ENCODE peak calls at places on chromosome 18, in four cellular contexts. Y is A549, P is SJSA1, E is H1. W is an unnamed sample.

GRCh38 chr18:32298289-32298688 is 108.5 kb downstream of the MEP1B start:
- DNase-seq in Y (no peak), E (no peak), P (no peak), W (no peak)

GRCh38 chr18:63085611-63086010 is 234.0 kb downstream of the BCL2 start:
- DNase-seq in Y (no peak), E (no peak), P (no peak), W (no peak)

GRCh38 chr18:3758531-3758930 is 308.6 kb downstream of the TGIF1 start:
- DNase-seq in Y (no peak), P (no peak), E (no peak), W (no peak)

GRCh38 chr18:61890344-61890743 is 2.5 kb downstream of the RNF152 start:
- DNase-seq in P (no peak), Y (no peak), E (no peak), W (no peak)

GRCh38 chr18:74023220-74023619 is 124.4 kb downstream of the FBXO15 start:
- DNase-seq in P (no peak), Y (no peak), E (peak), W (no peak)

GRCh38 chr18:37563810-37564511 is 1.6 kb downstream of the CELF4 start:
- DNase-seq in E (no peak), P (no peak), Y (no peak), W (no peak)

GRCh38 chr18:64893349-64893748 is 744.5 kb upstream of the LINC00305 start:
- DNase-seq in E (no peak), Y (no peak), P (no peak), W (no peak)

GRCh38 chr18:59837586-59837985 is 62.2 kb upstream of the PMAIP1 start:
- DNase-seq in E (no peak), P (peak), Y (peak), W (peak)

GRCh38 chr18:79465392-79465991 is 69.8 kb downstream of the NFATC1 start:
- DNase-seq in E (peak), P (peak), Y (no peak), W (no peak)

GRCh38 chr18:7809455-7809854 is 242.3 kb downstream of the PTPRM start:
- DNase-seq in P (no peak), E (no peak), Y (no peak), W (no peak)

GRCh38 chr18:1779587-1779986 is 791.7 kb downstream of the METTL4 start:
- DNase-seq in P (no peak), Y (no peak), E (no peak), W (no peak)

GRCh38 chr18:62329676-62330454 is 4.8 kb downstream of the TNFRSF11A start:
- DNase-seq in P (peak), E (peak), Y (no peak), W (no peak)

GRCh38 chr18:79517322-79517721 is 121.6 kb downstream of the NFATC1 start:
- DNase-seq in P (no peak), Y (no peak), E (no peak), W (no peak)

GRCh38 chr18:48361801-48362200 is 47.4 kb downstream of the ZBTB7C start:
- DNase-seq in P (no peak), E (no peak), Y (no peak), W (no peak)

GRCh38 chr18:35683021-35683420 is 101.5 kb downstream of the GALNT1 start:
- DNase-seq in Y (no peak), P (no peak), E (no peak), W (no peak)

GRCh38 chr18:67359868-67360838 is 156.4 kb downstream of the DSEL start:
- DNase-seq in Y (peak), P (peak), E (no peak), W (no peak)

GRCh38 chr18:76935722-76936337 is 113.5 kb downstream of the ZNF236 start:
- DNase-seq in P (no peak), E (no peak), Y (no peak), W (no peak)

GRCh38 chr18:75240433-75240832 is 29.8 kb downstream of the TSHZ1 start:
- DNase-seq in Y (no peak), E (no peak), P (no peak), W (no peak)

GRCh38 chr18:49537232-49537876 is 24.5 kb upstream of the LIPG start:
- DNase-seq in P (no peak), Y (no peak), E (no peak), W (no peak)

GRCh38 chr18:49534846-49535601 is 26.8 kb upstream of the LIPG start:
- DNase-seq in P (no peak), E (no peak), Y (no peak), W (no peak)

GRCh38 chr18:49527631-49528327 is 34.1 kb upstream of the LIPG start:
- DNase-seq in P (peak), Y (no peak), E (no peak), W (no peak)

GRCh38 chr18:49529596-49529995 is 32.3 kb upstream of the LIPG start:
- DNase-seq in P (no peak), E (no peak), Y (no peak), W (no peak)

DNA sequence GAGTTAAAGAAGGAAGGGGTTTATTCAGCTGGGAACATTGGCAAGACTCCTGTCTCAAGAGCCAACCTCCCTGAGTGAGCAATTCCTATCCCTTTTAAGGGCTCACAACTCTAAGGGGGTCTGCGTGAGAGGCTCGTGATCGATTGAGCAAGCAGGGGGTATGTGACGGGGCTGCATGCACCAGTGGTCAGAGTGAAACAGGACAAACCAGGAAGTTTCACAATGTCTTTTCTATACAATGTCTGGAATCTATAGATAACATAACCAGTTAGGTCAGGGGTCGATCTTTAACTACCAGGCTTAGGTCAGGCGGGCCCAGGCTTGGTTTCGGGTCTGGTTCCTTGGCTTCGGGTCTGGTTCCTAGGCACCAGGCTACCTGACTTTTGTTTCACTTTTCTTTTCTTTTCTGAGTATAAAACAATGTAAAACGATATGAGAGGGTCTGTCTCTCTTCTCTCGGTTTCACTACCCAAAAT is 30.1 kb upstream of the LIPG start:
- DNase-seq in Y (no peak), P (no peak), E (no peak), W (no peak)
- H3K4me3 ChIP-seq in Y (no peak), P (no peak), E (no peak), W (no peak)

GRCh38 chr18:44682871-44683221 is 2.2 kb downstream of the SETBP1 start:
- DNase-seq in P (peak), Y (no peak), E (peak), W (no peak)
- H3K4me3 ChIP-seq in P (peak), Y (no peak), E (peak), W (no peak)

GRCh38 chr18:13218376-13219011 is at the start of gene LDLRAD4:
- DNase-seq in E (peak), Y (no peak), P (no peak), W (no peak)
- H3K4me3 ChIP-seq in E (peak), Y (peak), P (peak), W (peak)

DNA sequence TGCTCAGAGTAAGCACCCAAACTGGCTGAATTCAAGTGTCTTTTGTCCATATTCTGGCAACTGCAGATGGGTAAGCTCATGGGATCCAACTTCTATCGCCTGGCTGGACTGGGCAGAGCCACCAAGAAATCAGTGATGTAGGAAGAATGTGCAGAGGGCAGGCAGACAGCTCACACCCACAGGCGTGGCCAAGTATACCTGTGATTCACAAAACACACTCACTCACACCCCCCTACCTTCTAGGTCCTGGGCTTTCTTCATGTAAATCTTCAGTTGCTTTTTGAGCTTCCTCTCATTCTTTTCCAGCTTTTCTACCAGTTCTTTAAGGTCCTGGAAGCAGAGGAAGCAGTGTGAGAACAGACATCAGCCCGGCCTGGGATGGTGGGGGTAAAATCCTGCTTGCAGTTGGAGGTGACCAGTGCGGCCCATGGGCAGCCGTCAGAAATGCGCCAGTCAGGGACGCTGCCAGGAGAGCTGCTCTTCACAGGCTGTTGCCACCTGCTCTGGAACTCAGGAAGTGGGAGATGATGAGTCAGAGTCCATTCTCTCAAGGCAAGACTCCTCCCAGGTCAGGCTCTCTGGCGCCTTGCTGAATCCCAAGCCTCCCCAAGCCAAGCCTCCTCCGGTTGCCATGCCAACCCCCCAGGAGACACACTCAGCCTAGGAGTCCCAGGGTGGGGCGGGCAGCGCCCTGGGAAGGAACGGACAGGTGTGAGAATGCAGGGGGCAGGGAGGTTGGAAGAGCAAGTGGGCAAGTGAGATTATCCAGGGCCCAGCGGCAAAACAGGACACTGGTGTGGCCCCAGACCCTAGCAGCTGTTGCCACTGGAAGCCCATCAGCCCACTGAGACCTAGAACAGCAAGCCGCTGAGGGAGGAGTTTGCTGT is 36.2 kb upstream of the ACAA2 start:
- DNase-seq in Y (peak), P (peak), E (peak), W (no peak)
- H3K4me3 ChIP-seq in Y (peak), P (no peak), E (no peak), W (no peak)

GRCh38 chr18:9757851-9758587 is 49.9 kb downstream of the RAB31 start:
- DNase-seq in Y (no peak), P (peak), E (no peak), W (no peak)
- H3K4me3 ChIP-seq in Y (no peak), P (no peak), E (no peak), W (no peak)

GRCh38 chr18:6773777-6774176 is 44.3 kb downstream of the ARHGAP28 start:
- DNase-seq in P (no peak), Y (no peak), E (no peak), W (no peak)
- H3K4me3 ChIP-seq in P (no peak), Y (no peak), E (no peak), W (no peak)

GRCh38 chr18:11245889-11246288 is 96.5 kb upstream of the PIEZO2 start:
- DNase-seq in E (no peak), P (no peak), Y (no peak), W (no peak)
- H3K4me3 ChIP-seq in E (no peak), P (no peak), Y (no peak), W (no peak)

DNA sequence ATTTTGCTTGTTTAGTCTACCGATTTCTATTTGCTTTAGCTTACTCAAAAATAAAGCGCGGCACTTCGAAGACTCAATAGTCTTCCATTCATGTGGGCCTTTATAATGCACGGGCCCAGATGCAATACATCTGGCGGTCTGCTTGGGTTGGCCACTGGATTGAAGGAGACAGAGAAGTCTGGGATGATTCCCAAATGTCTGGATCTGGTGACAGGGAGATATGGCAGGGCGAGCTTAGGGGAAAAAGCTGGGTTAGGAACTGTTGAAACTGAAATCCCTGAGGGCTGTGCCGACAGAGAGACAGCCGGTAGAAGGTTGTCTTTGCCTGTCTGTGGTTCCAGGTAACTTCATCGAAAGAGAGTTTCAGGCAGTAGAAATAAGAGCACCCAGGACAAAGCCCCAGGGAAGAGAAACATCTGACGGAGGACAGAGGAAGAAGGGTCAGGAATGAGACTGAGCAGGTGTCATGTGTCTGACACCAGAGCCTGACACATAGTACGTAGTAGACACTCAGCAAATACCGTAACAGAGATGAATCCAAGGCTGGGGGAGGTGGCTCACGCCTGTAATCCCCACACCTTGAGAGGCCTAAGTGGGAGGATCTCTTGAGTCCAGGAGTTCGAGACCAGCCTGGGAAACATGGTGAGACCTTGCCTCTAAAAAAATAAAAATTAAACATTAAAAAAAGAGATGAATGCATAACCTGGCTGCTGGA is 13.6 kb downstream of the CLUL1 start:
- DNase-seq in Y (no peak), P (no peak), E (no peak), W (no peak)
- H3K4me3 ChIP-seq in Y (no peak), P (no peak), E (no peak), W (no peak)

DNA sequence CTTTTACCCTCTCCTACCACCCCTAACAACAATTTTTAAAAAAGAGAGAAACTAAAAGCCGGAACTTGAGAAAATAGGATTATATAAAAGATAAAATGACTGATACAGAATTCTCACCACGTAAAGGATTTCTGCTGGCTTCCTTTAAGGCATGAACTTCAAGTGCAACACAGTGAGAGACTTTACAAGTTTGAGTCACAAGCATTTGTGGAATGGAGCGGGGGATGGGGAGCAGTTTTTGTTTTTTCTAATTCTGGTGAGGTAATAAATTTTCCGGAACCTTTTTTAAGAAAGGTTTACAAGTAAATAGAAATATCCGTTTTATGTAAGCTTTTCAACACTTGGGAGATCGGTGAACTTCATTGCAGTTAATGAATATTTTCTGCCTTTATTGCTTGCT is 1.8 kb upstream of the CDH2 start:
- DNase-seq in Y (no peak), P (peak), E (no peak), W (no peak)
- H3K4me3 ChIP-seq in Y (peak), P (peak), E (peak), W (no peak)

W was measured in Jurkat, Clone E6-1.